ENCODE peak calls at places on chromosomes 3 and 15, in five cellular contexts. Q is GM23338, V is HepG2, H is endothelial cell of umbilical vein, T is suprapubic skin. E is an unnamed sample.
A peak's percentile ranks its signal among the peaks of the same experiment; 100 is the strongest.

GRCh38 chr3:41304603-41305002 is 105.3 kb downstream of the CTNNB1 start:
- DNase-seq in V (no peak), Q (no peak), H (peak; percentile 61), T (no peak), E (peak; percentile 17)

GRCh38 chr3:68447885-68448284 is 484.5 kb downstream of the TAFA4 start:
- DNase-seq in V (no peak), Q (peak; percentile 24), T (no peak), H (no peak), E (no peak)

GRCh38 chr15:73867956-73868355 is 5.4 kb upstream of the TBC1D21 start:
- DNase-seq in T (no peak), H (no peak), V (no peak), Q (no peak), E (no peak)

GRCh38 chr3:122774564-122774963 is 19.1 kb downstream of the HSPBAP1 start:
- DNase-seq in H (no peak), V (no peak), T (no peak), Q (peak; percentile 54), E (no peak)

GRCh38 chr3:146589899-146590508 is 15.1 kb downstream of the PLSCR5 start:
- DNase-seq in Q (peak; percentile 42), H (peak; percentile 67), T (no peak), V (peak; percentile 52), E (peak; percentile 18)

GRCh38 chr3:87900061-87900460 is 158.7 kb downstream of the CGGBP1 start:
- DNase-seq in V (no peak), H (peak; percentile 8), T (no peak), Q (peak; percentile 53), E (no peak)

GRCh38 chr3:195885036-195885871 is 23.1 kb downstream of the TNK2 start:
- DNase-seq in Q (no peak), V (no peak), H (no peak), T (no peak), E (no peak)

GRCh38 chr3:56923546-56924224 is 121.9 kb upstream of the ARHGEF3 start:
- DNase-seq in H (peak; percentile 97), Q (peak; percentile 49), V (no peak), T (no peak), E (peak; percentile 20)

GRCh38 chr15:27201425-27201824 is 230.4 kb downstream of the GABRG3 start:
- DNase-seq in Q (peak; percentile 43), H (no peak), V (no peak), T (no peak), E (no peak)

GRCh38 chr3:177424541-177424940 is 227.3 kb upstream of the TBL1XR1 start:
- DNase-seq in Q (no peak), T (no peak), V (no peak), H (no peak), E (no peak)

GRCh38 chr15:100721758-100722550 is 119.6 kb downstream of the ASB7 start:
- DNase-seq in T (no peak), H (peak; percentile 96), V (peak; percentile 91), Q (no peak), E (peak; percentile 95)

DNA sequence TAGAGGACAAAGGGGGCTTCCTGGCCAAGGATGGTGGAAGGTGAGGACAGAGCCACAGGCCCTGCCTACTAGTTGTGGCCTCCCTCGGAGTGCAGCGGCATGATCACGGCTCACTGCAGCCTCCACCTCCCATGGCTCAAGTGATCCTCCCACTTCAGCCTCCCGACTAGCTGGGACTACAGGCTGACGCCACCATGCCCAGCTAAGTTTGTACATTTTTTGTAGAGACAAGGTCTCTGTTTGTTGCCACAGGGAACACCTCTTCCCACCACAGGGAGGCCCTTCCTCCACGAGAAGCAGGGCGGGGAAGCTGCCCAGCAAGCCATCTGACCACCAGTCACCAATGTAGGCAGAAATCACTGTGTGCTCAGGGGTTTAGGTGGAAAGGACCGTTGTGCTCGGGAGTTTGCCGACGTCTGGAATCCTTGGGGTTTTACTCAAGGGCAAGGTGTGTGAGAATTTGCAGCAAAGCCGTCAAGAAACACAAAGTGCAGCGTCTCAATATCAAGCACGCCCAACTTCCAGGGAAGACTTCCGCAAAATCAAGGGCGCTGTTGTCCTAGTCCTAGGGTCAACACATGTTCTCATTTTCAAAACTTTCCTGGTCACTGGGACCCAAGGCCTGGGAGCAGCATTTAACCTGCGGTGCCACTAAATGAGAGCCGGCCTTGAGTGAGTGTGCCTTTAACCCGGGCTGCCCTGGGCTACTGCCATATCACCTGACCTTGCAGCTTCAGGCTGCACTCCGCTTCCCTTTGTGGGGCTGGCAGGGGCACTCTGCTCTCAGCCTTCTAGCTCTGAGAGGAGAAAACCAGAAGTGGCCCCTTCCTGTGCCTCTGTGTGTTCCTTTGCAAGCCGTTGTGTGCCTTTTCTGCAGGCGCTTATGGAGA is 65.7 kb downstream of the SLC12A8 start:
- DNase-seq in Q (no peak), H (no peak), V (no peak), T (no peak), E (no peak)
- TF ChIP-seq POLR2AphosphoS5 in Q (no peak), H (no peak), V (no peak), T (no peak), E (no peak)

GRCh38 chr15:41583795-41584194 is 24.8 kb downstream of the TYRO3 start:
- DNase-seq in H (no peak), Q (no peak), V (peak; percentile 62), T (no peak), E (no peak)

GRCh38 chr15:41577863-41578735 is 19.1 kb downstream of the TYRO3 start:
- DNase-seq in V (no peak), H (no peak), Q (no peak), T (no peak), E (no peak)

GRCh38 chr15:41584636-41585139 is 25.7 kb downstream of the TYRO3 start:
- DNase-seq in T (no peak), Q (peak; percentile 59), H (no peak), V (no peak), E (no peak)

GRCh38 chr15:41578736-41579383 is 19.8 kb downstream of the TYRO3 start:
- DNase-seq in Q (no peak), T (no peak), V (no peak), H (no peak), E (no peak)

DNA sequence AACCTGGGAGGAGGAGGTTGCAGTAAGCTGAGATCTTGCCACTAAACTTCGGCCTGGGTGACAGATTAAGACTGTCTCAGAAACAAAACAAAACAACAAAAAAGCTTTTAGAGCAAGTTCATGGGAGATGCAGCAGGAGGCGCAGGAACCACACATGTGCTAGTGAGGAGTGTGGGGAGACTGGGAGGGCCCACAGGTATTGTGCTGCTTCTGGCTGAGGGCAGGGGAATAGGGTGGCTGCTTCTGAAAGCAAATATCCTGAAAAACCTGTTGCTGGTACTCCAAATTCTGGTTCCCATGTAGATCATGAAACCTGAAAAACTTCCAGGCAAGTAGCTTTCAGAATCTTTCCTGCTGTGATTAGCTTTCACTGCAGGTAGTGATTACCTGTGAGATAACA is 22.1 kb downstream of the TYRO3 start:
- DNase-seq in V (no peak), T (no peak), H (no peak), Q (peak; percentile 85), E (no peak)
- TF ChIP-seq CTCF in V (peak; percentile 63), T (no peak), H (no peak), Q (peak; percentile 70), E (no peak)

GRCh38 chr3:45167011-45167911 is 21.1 kb upstream of the CDCP1 start:
- DNase-seq in V (no peak), H (peak; percentile 93), T (peak; percentile 92), Q (peak; percentile 95), E (peak; percentile 90)
- TF ChIP-seq POLR2AphosphoS5 in V (no peak), H (peak; percentile 60), T (no peak), Q (no peak), E (peak; percentile 83)

GRCh38 chr3:43732747-43733425 is 42.1 kb downstream of the ABHD5 start:
- DNase-seq in Q (no peak), H (no peak), V (no peak), T (no peak), E (no peak)
- TF ChIP-seq CTCF in Q (no peak), H (no peak), V (no peak), T (no peak), E (no peak)

DNA sequence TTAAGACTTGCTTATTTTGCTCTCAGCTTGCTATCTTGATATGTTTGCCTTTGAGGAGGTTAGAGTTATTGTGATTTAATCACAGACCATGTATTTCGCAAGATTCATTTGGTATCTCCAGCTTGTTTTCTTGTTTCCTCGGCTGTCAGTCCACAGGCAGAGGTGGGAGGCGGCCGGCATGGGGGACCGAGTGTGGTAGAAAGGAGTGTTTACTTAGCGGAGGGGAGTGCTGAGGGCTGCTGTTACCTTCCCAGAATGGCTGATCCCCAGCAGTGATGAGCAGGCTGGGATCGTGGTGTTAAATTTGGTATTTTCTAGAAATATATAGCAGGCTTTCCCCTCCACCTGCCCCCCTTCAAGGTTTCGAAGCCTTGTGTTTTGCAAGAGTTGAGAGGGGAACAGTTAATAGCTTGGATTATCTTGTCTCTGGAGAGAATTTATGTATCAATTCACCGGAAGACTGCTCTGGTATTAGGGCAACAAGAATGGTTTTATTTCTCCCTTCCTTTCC is 151.2 kb downstream of the IGF1R start:
- DNase-seq in T (no peak), H (peak; percentile 21), Q (peak; percentile 66), V (peak; percentile 52), E (no peak)
- TF ChIP-seq POLR2AphosphoS5 in T (no peak), H (no peak), Q (no peak), V (no peak), E (peak; percentile 61)